ENCODE peak calls at places on chromosome 9, in ten cellular contexts. F is H9; C is stimulated activated CD8-positive, alpha-beta memory T cell treated with anti-CD3 and anti-CD28 coated beads, Interleukin-2, amount 100 ng/mL, for 1 hour; X is kidney tubule cell; S is NCI-H1417; U is T-cell; V is tibial artery; R is NCI-H774; Y is activated naive CD8-positive, alpha-beta T cell treated with anti-CD3 and anti-CD28 coated beads, Interleukin-2, amount 50 U/mL, for 24 hours; P is endothelial cell. M is an unnamed sample.

GRCh38 chr9:78620303-78620702 is 323.4 kb downstream of the PSAT1 start:
- DNase-seq in P (no peak), S (no peak), C (no peak), Y (no peak), R (no peak), X (no peak), V (no peak), U (no peak), F (no peak), M (no peak)

GRCh38 chr9:130219661-130220081 is 45.9 kb upstream of the HMCN2 start:
- DNase-seq in X (no peak), Y (no peak), R (no peak), P (no peak), V (no peak), C (no peak), U (no peak), F (no peak), S (no peak), M (no peak)

GRCh38 chr9:8362250-8362649 is 562.7 kb upstream of the DMAC1 start:
- DNase-seq in S (no peak), F (no peak), P (no peak), Y (no peak), C (no peak), R (no peak), U (no peak), V (no peak), X (peak), M (peak)

GRCh38 chr9:129944501-129945116 is 98.4 kb downstream of the FNBP1 start:
- DNase-seq in Y (peak), F (no peak), C (peak), S (no peak), V (no peak), U (peak), R (no peak), P (no peak), X (no peak), M (no peak)

GRCh38 chr9:75866273-75866871 is 24.1 kb upstream of the PCSK5 start:
- DNase-seq in S (peak), F (no peak), V (peak), Y (peak), P (peak), R (peak), C (no peak), X (peak), U (peak), M (peak)

GRCh38 chr9:100099722-100100042 is 639 bp downstream of the INVS start:
- DNase-seq in C (no peak), R (no peak), X (no peak), V (peak), S (no peak), P (no peak), F (no peak), Y (peak), U (no peak), M (peak)

GRCh38 chr9:91894023-91894422 is 56.0 kb downstream of the ROR2 start:
- DNase-seq in U (no peak), P (no peak), X (no peak), V (no peak), S (no peak), R (no peak), Y (no peak), C (no peak), F (no peak), M (no peak)

GRCh38 chr9:8552732-8553131 is 753.2 kb upstream of the DMAC1 start:
- DNase-seq in C (no peak), R (no peak), P (no peak), U (no peak), S (no peak), F (no peak), Y (no peak), X (no peak), V (no peak), M (no peak)

GRCh38 chr9:94623253-94623652 is 16.1 kb downstream of the FBP1 start:
- DNase-seq in F (peak), U (no peak), C (no peak), R (no peak), X (no peak), S (no peak), V (peak), P (peak), Y (peak), M (no peak)

GRCh38 chr9:136757751-136758140 is 297 bp downstream of the LCN8 start:
- DNase-seq in U (no peak), X (no peak), C (no peak), R (no peak), V (no peak), S (no peak), Y (no peak), F (no peak), P (no peak), M (no peak)

GRCh38 chr9:78566948-78567675 is 270.2 kb downstream of the PSAT1 start:
- DNase-seq in C (no peak), R (no peak), V (no peak), F (no peak), Y (no peak), X (peak), S (no peak), U (no peak), P (no peak), M (peak)

GRCh38 chr9:116491219-116491618 is 195.9 kb upstream of the TRIM32 start:
- DNase-seq in Y (no peak), S (no peak), U (no peak), R (no peak), F (no peak), X (no peak), C (no peak), P (no peak), V (no peak), M (peak)

GRCh38 chr9:79257215-79257614 is 314.6 kb upstream of the TLE4 start:
- DNase-seq in S (no peak), V (no peak), U (no peak), P (peak), Y (no peak), R (no peak), C (no peak), X (no peak), F (peak), M (no peak)

GRCh38 chr9:79154806-79155205 is 417.0 kb upstream of the TLE4 start:
- DNase-seq in P (no peak), F (no peak), Y (no peak), X (no peak), S (no peak), C (no peak), V (no peak), R (no peak), U (no peak), M (no peak)

GRCh38 chr9:96417051-96417586 is 1.1 kb downstream of the ZNF367 start:
- DNase-seq in X (peak), S (peak), P (peak), U (peak), R (peak), V (peak), Y (peak), C (peak), F (peak), M (peak)

GRCh38 chr9:37787059-37787458 is 2.2 kb upstream of the EXOSC3 start:
- DNase-seq in U (no peak), V (no peak), F (peak), X (no peak), C (no peak), S (no peak), Y (no peak), P (no peak), R (no peak), M (no peak)

GRCh38 chr9:20760246-20760901 is 76.3 kb downstream of the FOCAD start:
- DNase-seq in X (no peak), R (no peak), Y (no peak), V (no peak), U (no peak), F (no peak), P (no peak), S (no peak), C (no peak), M (peak)

GRCh38 chr9:111661150-111661801 is at the start of gene GNG10:
- DNase-seq in U (peak), S (peak), Y (peak), X (peak), C (peak), P (peak), F (peak), V (peak), R (peak), M (no peak)

GRCh38 chr9:99441829-99442228 is 219.7 kb downstream of the SEC61B start:
- DNase-seq in X (no peak), U (no peak), V (no peak), R (no peak), Y (no peak), C (no peak), F (no peak), S (no peak), P (no peak), M (no peak)

GRCh38 chr9:112881366-112881765 is 9.3 kb downstream of the SLC46A2 start:
- DNase-seq in C (no peak), V (no peak), P (no peak), F (no peak), X (peak), U (no peak), S (no peak), R (no peak), Y (no peak), M (peak)

GRCh38 chr9:94941211-94941875 is 214.8 kb downstream of the AOPEP start:
- DNase-seq in Y (no peak), S (no peak), R (no peak), V (no peak), P (no peak), F (no peak), X (peak), U (no peak), C (no peak), M (peak)

GRCh38 chr9:17120203-17120602 is 14.6 kb upstream of the CNTLN start:
- DNase-seq in Y (no peak), U (no peak), X (no peak), V (no peak), S (no peak), R (no peak), C (no peak), P (no peak), F (no peak), M (no peak)

M was measured in renal cortical epithelial cell.